ENCODE peak calls at places on chromosomes 3 and 15, in four cellular contexts. S is HCT116, D is HL-60, P is sigmoid colon. U is an unnamed sample.
A peak's percentile ranks its signal among the peaks of the same experiment; 100 is the strongest.

GRCh38 chr3:155737844-155738460 is 6.9 kb downstream of the PLCH1 start:
- DNase-seq in D (peak; percentile 13), P (no peak), S (peak; percentile 75), U (no peak)

GRCh38 chr15:85579957-85580694 is 199.7 kb downstream of the AKAP13 start:
- DNase-seq in D (no peak), P (peak; percentile 67), S (no peak), U (no peak)

GRCh38 chr15:85795669-85796305 is 1.1 kb upstream of the KLHL25 start:
- DNase-seq in P (peak; percentile 39), D (no peak), S (no peak), U (no peak)

GRCh38 chr3:159664653-159665052 is 324.0 kb upstream of the IL12A start:
- DNase-seq in P (no peak), S (no peak), D (no peak), U (no peak)

GRCh38 chr3:149906036-149906435 is 64.7 kb downstream of the PFN2 start:
- DNase-seq in S (no peak), P (no peak), D (no peak), U (no peak)

GRCh38 chr3:190579514-190580137 is 65.7 kb downstream of the IL1RAP start:
- DNase-seq in P (no peak), S (no peak), D (no peak), U (no peak)

GRCh38 chr3:126818696-126819095 is 114.7 kb downstream of the CHCHD6 start:
- DNase-seq in S (no peak), P (no peak), D (no peak), U (no peak)

GRCh38 chr15:94524565-94524964 is 293.2 kb downstream of the MCTP2 start:
- DNase-seq in P (no peak), S (peak; percentile 24), D (no peak), U (no peak)

GRCh38 chr3:177201707-177202397 is 4.6 kb upstream of the TBL1XR1 start:
- DNase-seq in S (no peak), D (peak; percentile 91), P (no peak), U (no peak)

GRCh38 chr15:64521726-64522164 is 61.4 kb downstream of the ZNF609 start:
- DNase-seq in S (peak; percentile 68), P (peak; percentile 60), D (peak; percentile 31), U (peak; percentile 61)

GRCh38 chr3:100956276-100956675 is 36.9 kb downstream of the ABI3BP start:
- DNase-seq in D (no peak), S (no peak), P (no peak), U (no peak)

GRCh38 chr3:184066211-184066610 is 13.4 kb downstream of the HTR3C start:
- DNase-seq in S (no peak), D (no peak), P (no peak), U (no peak)

GRCh38 chr3:113179235-113179829 is 32.0 kb upstream of the BOC start:
- DNase-seq in D (no peak), P (no peak), S (no peak), U (no peak)

GRCh38 chr3:153980252-153980590 is 141.0 kb upstream of the ARHGEF26 start:
- DNase-seq in D (no peak), P (no peak), S (no peak), U (no peak)

GRCh38 chr3:183339461-183340086 is 86.5 kb downstream of the B3GNT5 start:
- DNase-seq in S (no peak), D (no peak), P (no peak), U (no peak)

GRCh38 chr3:42205800-42206514 is 60.0 kb downstream of the CCK start:
- DNase-seq in S (no peak), D (no peak), P (peak; percentile 14), U (no peak)

GRCh38 chr15:56918046-56918906 is at the start of gene TCF12:
- DNase-seq in D (peak; percentile 88), S (peak; percentile 86), P (peak; percentile 97), U (peak; percentile 98)
- TF ChIP-seq POLR2AphosphoS5 in D (no peak), S (peak; percentile 54), P (peak; percentile 71), U (peak; percentile 56)

DNA sequence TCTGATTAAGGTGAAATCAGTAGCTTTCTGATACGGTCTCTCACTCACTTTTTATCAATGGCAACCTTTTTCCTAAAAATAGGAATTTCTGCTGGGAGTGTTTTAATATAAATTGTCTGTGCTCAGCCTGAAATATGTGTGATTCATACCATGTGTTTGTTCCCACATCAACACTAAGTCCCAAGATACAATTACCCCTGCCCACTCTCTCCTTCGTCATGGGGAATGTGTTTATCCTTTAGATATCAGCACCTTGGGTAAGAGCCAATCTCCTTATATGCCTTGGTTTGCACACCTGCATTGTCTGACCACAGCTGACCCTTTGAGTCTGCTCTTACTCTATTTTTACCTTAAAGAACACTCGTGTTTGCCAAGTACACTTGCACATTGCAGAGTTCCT is 356.4 kb downstream of the LPP start:
- DNase-seq in P (no peak), D (no peak), S (no peak), U (no peak)
- TF ChIP-seq POLR2AphosphoS5 in P (no peak), D (no peak), S (no peak), U (no peak)

GRCh38 chr3:46970391-46971091 is 6.0 kb downstream of the CCDC12 start:
- DNase-seq in P (no peak), S (no peak), D (no peak), U (no peak)
- TF ChIP-seq POLR2AphosphoS5 in P (no peak), S (no peak), D (no peak), U (no peak)

GRCh38 chr3:179181993-179182551 is 33.9 kb downstream of the PIK3CA start:
- DNase-seq in S (no peak), P (no peak), D (no peak), U (no peak)

GRCh38 chr3:179186426-179186825 is 38.3 kb downstream of the PIK3CA start:
- DNase-seq in S (no peak), P (no peak), D (no peak), U (no peak)

GRCh38 chr3:179181021-179181472 is 32.9 kb downstream of the PIK3CA start:
- DNase-seq in S (no peak), P (no peak), D (no peak), U (no peak)

GRCh38 chr3:179179979-179180758 is 32.0 kb downstream of the PIK3CA start:
- DNase-seq in S (no peak), P (no peak), D (no peak), U (no peak)

DNA sequence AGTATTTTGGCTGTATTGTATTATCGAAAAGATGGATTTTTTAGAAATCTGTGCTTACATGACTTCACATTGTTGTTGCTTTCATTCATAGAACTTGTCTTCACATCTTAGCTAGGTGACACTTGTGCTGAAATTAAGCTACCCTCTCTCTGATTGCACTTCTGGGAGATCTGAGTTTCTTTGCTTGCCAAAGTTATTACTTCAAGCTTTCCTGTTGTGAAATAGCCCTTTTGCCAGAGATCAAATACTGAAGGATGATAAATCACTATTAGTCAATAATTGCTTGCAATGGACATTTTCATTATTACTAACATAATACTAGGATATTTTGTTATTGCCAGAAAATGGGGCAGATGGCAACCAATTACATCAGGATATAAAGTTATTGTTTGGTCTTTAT is 34.7 kb downstream of the PIK3CA start:
- DNase-seq in P (no peak), D (no peak), S (no peak), U (no peak)
- TF ChIP-seq POLR2AphosphoS5 in P (no peak), D (no peak), S (no peak), U (no peak)

GRCh38 chr3:15217841-15218267 is 11.8 kb downstream of the CAPN7 start:
- DNase-seq in S (no peak), P (no peak), D (no peak), U (no peak)
- TF ChIP-seq POLR2AphosphoS5 in S (no peak), P (no peak), D (no peak), U (no peak)

GRCh38 chr3:50365080-50365841 is 5.9 kb upstream of the TMEM115 start:
- DNase-seq in P (peak; percentile 93), S (peak; percentile 70), D (peak; percentile 67), U (peak; percentile 90)
- TF ChIP-seq POLR2AphosphoS5 in P (peak; percentile 51), S (peak; percentile 76), D (no peak), U (no peak)

GRCh38 chr3:128491071-128491899 is 1.7 kb downstream of the GATA2 start:
- DNase-seq in P (peak; percentile 61), S (no peak), D (no peak), U (no peak)

GRCh38 chr3:128491900-128492352 is 1.1 kb downstream of the GATA2 start:
- DNase-seq in S (no peak), P (peak; percentile 53), D (no peak), U (no peak)

GRCh38 chr3:128493221-128494151 is 485 bp upstream of the GATA2 start:
- DNase-seq in P (peak; percentile 65), S (no peak), D (no peak), U (peak; percentile 92)

GRCh38 chr3:128494152-128494650 is 1.2 kb upstream of the GATA2 start:
- DNase-seq in S (no peak), D (no peak), P (peak; percentile 14), U (no peak)

GRCh38 chr3:128492353-128493220 is at the start of gene GATA2:
- DNase-seq in S (no peak), P (peak; percentile 59), D (peak; percentile 31), U (no peak)
- TF ChIP-seq POLR2AphosphoS5 in S (no peak), P (no peak), D (no peak), U (peak; percentile 46)

DNA sequence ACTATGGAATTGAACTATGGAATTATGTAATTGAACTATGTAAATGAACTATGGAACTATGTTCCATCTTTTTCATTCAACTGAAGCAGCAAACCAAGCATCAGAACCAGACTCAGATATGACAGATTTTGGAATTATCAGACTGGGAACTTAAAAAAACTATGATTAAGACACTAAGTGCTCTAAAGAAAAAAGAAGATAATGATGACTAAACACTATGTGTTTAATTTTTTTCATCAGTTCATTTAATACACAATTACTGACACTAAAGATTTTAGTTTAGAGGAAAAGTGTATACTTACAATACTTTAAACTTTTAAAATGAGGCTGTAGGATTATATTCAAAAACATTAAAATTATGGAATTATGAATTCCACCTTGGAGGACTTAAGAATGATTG is 15.3 kb downstream of the RFX7 start:
- DNase-seq in D (no peak), P (no peak), S (no peak), U (no peak)
- TF ChIP-seq POLR2AphosphoS5 in D (no peak), P (no peak), S (no peak), U (no peak)

GRCh38 chr3:115617573-115617972 is 5.7 kb upstream of the GAP43 start:
- DNase-seq in P (no peak), S (no peak), D (no peak), U (no peak)
- TF ChIP-seq POLR2AphosphoS5 in P (no peak), S (no peak), D (no peak), U (no peak)

GRCh38 chr3:72595376-72595775 is 252.9 kb downstream of the SHQ1 start:
- DNase-seq in D (no peak), S (no peak), P (no peak), U (peak; percentile 57)

GRCh38 chr3:72598856-72599255 is 249.4 kb downstream of the SHQ1 start:
- DNase-seq in D (no peak), S (no peak), P (no peak), U (no peak)

GRCh38 chr3:72597043-72597442 is 251.2 kb downstream of the SHQ1 start:
- DNase-seq in S (no peak), P (no peak), D (no peak), U (no peak)

GRCh38 chr3:72595927-72596610 is 252.2 kb downstream of the SHQ1 start:
- DNase-seq in S (no peak), P (no peak), D (no peak), U (no peak)

DNA sequence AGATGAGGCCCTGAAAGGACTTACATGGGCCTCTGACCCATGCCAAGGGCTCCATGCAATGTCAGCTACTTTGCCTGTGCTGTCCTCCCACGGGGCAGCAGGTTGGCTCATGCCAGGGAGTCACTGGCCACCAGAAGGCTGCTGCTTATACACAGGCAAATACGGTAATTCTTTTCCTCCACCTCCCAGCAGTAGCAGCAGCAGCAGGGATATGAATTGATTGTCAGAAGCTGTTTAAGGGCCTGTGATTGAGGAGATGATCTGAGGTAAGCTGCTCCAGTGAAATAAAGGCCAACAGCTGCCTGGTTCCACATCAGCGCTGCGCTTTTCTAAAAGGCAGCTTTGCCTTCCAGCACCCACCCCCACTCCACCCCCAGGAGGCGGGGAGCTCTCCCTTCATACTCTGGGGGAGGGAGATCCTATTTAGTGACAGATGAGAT is 250.5 kb downstream of the SHQ1 start:
- DNase-seq in D (no peak), P (no peak), S (no peak), U (peak; percentile 63)
- TF ChIP-seq POLR2AphosphoS5 in D (no peak), P (no peak), S (no peak), U (no peak)